ENCODE peak calls at places on chromosomes 11 and 22, in nine cellular contexts. D, L, I, W, V, A, T, G and H are unnamed samples.

GRCh38 chr11:11513438-11513837 is 108.4 kb downstream of the GALNT18 start:
- DNase-seq in L (no peak), T (no peak), A (no peak), D (no peak), I (no peak), G (no peak), W (no peak), V (no peak), H (no peak)

GRCh38 chr11:17748044-17748443 is 13.5 kb downstream of the KCNC1 start:
- DNase-seq in T (no peak), D (no peak), G (no peak), V (no peak), L (no peak), A (no peak), W (no peak), I (no peak), H (no peak)

GRCh38 chr11:133078591-133079179 is 453.6 kb downstream of the OPCML start:
- DNase-seq in I (no peak), D (peak; percentile 46), W (peak; percentile 73), V (peak; percentile 48), L (no peak), A (no peak), G (peak; percentile 74), T (peak; percentile 37), H (peak; percentile 58)

GRCh38 chr11:10566257-10566956 is 2.1 kb downstream of the LYVE1 start:
- DNase-seq in L (no peak), V (no peak), W (no peak), G (no peak), D (no peak), T (no peak), I (no peak), A (no peak), H (no peak)

GRCh38 chr22:28801845-28802594 is 1.7 kb upstream of the XBP1 start:
- DNase-seq in A (peak; percentile 39), V (no peak), D (peak; percentile 78), L (no peak), G (no peak), T (no peak), I (no peak), W (no peak), H (peak; percentile 52)

GRCh38 chr11:65014146-65014960 is at the start of gene ARL2:
- DNase-seq in T (no peak), G (peak; percentile 89), A (no peak), W (no peak), L (no peak), D (no peak), V (no peak), I (peak; percentile 63), H (no peak)

GRCh38 chr22:38141574-38141973 is 31.1 kb upstream of the BAIAP2L2 start:
- DNase-seq in D (no peak), G (no peak), A (no peak), I (no peak), V (no peak), T (no peak), W (no peak), L (no peak), H (no peak)

GRCh38 chr11:47586043-47586442 is 435 bp upstream of the FAM180B start:
- DNase-seq in L (no peak), W (no peak), V (no peak), D (no peak), I (no peak), T (no peak), G (no peak), A (no peak), H (no peak)

GRCh38 chr11:3894128-3894731 is 38.8 kb downstream of the STIM1 start:
- DNase-seq in W (no peak), A (no peak), I (no peak), D (no peak), T (peak; percentile 66), L (peak; percentile 91), G (no peak), V (peak; percentile 65), H (peak; percentile 97)

GRCh38 chr11:66607126-66607834 is 9.2 kb upstream of the RBM14 start:
- DNase-seq in I (peak; percentile 91), W (no peak), T (peak; percentile 53), L (no peak), V (peak; percentile 76), G (peak; percentile 68), A (peak; percentile 74), D (peak; percentile 73), H (no peak)

GRCh38 chr22:38133331-38133730 is 22.8 kb upstream of the BAIAP2L2 start:
- DNase-seq in T (no peak), D (no peak), L (no peak), W (no peak), A (no peak), V (no peak), G (no peak), I (no peak), H (no peak)

GRCh38 chr11:100930185-100930778 is 199.3 kb downstream of the PGR start:
- DNase-seq in V (peak; percentile 83), G (no peak), D (no peak), W (peak; percentile 72), L (no peak), A (no peak), I (no peak), T (no peak), H (peak; percentile 41)

GRCh38 chr22:50008151-50009040 is 4.2 kb downstream of the IL17REL start:
- DNase-seq in T (no peak), I (no peak), V (no peak), W (no peak), G (no peak), A (no peak), D (no peak), L (no peak), H (no peak)

GRCh38 chr11:75105462-75105925 is 8.8 kb upstream of the OR2AT4 start:
- DNase-seq in W (peak; percentile 5), G (no peak), L (no peak), V (peak; percentile 9), D (no peak), A (no peak), T (no peak), I (no peak), H (peak; percentile 16)

GRCh38 chr11:110081462-110082233 is 11.5 kb upstream of the ZC3H12C start:
- DNase-seq in W (no peak), T (no peak), G (no peak), A (no peak), L (no peak), V (peak; percentile 41), I (no peak), D (no peak), H (peak; percentile 40)

GRCh38 chr22:33049125-33049729 is 9.0 kb downstream of the SYN3 start:
- DNase-seq in V (peak; percentile 74), L (peak; percentile 5), G (peak; percentile 77), D (peak; percentile 78), A (peak; percentile 77), W (peak; percentile 80), I (peak; percentile 81), T (peak; percentile 60), H (peak; percentile 77)
- H3K4me3 ChIP-seq in V (no peak overlapping the region), L (no peak overlapping the region), G (no peak overlapping the region), D (no peak overlapping the region), A (no peak overlapping the region), W (no peak overlapping the region), I (no peak overlapping the region), T (no peak overlapping the region), H (no peak overlapping the region)

DNA sequence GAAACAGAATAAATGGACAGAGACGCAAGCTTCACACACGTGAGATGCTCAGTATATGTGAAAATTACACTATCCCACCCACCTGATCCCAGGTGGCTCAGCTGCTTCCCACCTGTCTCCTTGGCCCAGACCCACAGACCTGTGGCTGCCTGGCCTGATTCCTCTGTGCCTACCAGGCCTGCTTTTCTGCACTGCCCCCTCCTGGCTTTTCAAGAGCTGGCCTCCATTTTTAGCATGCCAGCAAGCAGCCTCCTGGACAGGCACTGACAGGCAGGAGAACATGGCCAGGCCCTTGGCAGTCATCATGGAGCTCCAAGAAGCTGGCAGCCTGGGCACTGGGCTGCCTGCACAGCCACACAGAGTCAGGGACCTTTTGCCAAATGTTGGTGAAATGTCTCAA is 79.5 kb upstream of the HMGXB4 start:
- DNase-seq in V (no peak), W (no peak), L (no peak), I (no peak), T (no peak), G (no peak), D (no peak), A (no peak), H (no peak)
- TF ChIP-seq CTCF in V (no peak), W (no peak), L (no peak), I (no peak), T (no peak), G (no peak), D (no peak), A (no peak), H (no peak)

DNA sequence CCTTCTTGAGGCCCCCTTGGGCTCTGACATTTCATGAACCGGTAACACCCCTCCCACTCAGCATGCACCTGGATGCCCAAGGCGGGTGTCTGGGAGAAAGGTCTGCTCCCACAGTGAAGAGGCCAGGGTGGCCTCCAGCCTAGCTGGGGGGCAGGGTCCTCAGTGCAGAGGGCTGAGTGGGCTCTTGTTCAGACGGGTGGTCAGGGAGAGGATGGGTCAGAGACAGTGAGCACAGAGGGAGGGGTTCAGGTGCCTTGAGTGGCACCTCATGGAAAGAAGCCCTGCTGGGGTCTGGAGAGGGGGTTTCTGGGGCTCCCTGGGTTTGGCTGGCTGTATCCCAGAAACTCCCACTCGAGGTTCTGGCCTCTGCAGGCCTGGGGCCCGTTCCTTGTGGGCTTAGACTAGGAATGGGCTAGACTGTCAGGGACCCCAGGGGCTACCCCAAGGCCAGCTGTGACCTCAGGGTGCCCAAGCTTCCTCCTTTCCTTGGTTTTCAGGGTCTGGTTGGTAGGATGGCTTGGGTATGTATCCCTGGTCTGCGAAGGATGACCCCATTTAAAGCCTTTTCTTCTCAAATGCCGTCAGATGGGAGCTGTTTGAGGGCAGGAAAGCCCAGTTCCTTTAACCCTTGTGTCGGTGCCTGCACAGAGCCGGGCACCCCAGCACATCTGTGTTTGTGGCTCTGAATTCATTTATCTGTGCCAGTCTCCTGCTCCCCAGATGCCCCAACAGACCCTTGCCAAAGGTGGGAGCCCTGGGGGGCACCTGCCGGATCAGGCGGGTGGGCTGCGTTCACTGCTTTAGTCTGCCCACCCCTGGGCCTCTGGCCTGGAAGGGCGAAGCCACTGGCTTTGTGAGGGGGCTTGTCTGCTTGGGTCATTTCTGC is 1.3 kb downstream of the SYNGR1 start:
- DNase-seq in V (no peak), D (no peak), T (no peak), A (no peak), G (no peak), I (no peak), L (no peak), W (no peak), H (no peak)
- H3K4me3 ChIP-seq in V (peak overlapping the region; percentile 59), D (peak overlapping the region; percentile 62), T (peak overlapping the region; percentile 75), A (peak overlapping the region; percentile 53), G (peak overlapping the region; percentile 70), I (peak overlapping the region; percentile 84), L (no peak overlapping the region), W (peak overlapping the region; percentile 64), H (no peak overlapping the region)

DNA sequence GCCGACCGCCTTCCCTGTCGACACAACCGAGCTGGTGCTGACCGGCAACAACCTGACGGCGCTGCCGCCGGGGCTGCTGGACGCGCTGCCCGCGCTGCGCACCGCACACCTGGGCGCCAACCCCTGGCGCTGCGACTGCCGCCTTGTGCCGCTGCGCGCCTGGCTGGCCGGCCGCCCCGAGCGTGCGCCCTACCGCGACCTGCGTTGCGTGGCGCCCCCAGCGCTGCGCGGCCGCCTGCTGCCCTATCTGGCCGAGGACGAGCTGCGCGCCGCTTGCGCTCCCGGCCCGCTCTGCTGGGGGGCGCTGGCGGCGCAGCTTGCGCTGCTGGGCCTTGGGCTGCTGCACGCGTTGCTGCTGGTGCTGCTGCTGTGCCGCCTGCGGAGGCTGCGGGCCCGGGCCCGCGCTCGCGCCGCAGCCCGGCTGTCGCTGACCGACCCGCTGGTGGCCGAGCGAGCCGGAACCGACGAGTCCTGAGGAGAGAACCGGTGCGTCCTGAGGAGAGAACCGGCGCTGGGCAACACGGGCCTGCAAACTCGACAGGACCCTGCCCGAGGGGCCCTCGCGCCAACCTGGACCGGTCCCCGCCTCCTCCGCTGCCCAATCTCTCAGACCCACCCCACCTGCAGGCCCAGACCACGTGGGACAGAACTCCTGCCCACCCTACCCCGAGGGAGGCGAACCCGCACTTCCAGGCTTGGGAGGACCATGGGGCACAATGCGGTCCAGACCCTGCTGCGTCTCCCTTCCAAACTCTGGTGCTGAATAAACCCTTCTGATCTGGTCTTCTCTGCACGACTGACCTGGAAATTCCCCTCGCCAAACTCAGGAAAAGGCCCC is 870 bp downstream of the GP1BB start:
- DNase-seq in I (no peak), D (no peak), V (no peak), A (no peak), G (peak; percentile 70), L (no peak), W (peak; percentile 81), T (peak; percentile 52), H (peak; percentile 37)
- TF ChIP-seq CTCF in I (no peak), D (no peak), V (no peak), A (no peak), G (no peak), L (no peak), W (no peak), T (no peak), H (peak; percentile 22)